ENCODE peak calls at places on chromosomes 11 and 22, in eight cellular contexts. One of them, this sample, is unnamed.

GRCh38 chr11:108609681-108610080 is 16.1 kb upstream of the EXPH5 start:
- DNase-seq in PC-9: no peak
- DNase-seq in AG10803: peak; percentile 67
- DNase-seq in CD8-positive, alpha-beta T cell: no peak
- DNase-seq in transverse colon: no peak
- DNase-seq in upper lobe of right lung: no peak
- DNase-seq in AG04450: no peak
- DNase-seq in lower lobe of right lung: no peak
- DNase-seq in this sample: no peak

GRCh38 chr11:1763796-1764661 is at the start of gene CTSD:
- DNase-seq in PC-9: peak; percentile 83
- DNase-seq in AG10803: peak; percentile 69
- DNase-seq in CD8-positive, alpha-beta T cell: peak; percentile 90
- DNase-seq in transverse colon: peak; percentile 93
- DNase-seq in upper lobe of right lung: peak; percentile 96
- DNase-seq in AG04450: no peak
- DNase-seq in lower lobe of right lung: peak; percentile 95
- DNase-seq in this sample: peak; percentile 85

GRCh38 chr22:48535868-48536690 is 1291.6 kb downstream of the BRD1 start:
- DNase-seq in PC-9: no peak
- DNase-seq in AG10803: peak; percentile 47
- DNase-seq in CD8-positive, alpha-beta T cell: no peak
- DNase-seq in transverse colon: no peak
- DNase-seq in upper lobe of right lung: no peak
- DNase-seq in AG04450: no peak
- DNase-seq in lower lobe of right lung: no peak
- DNase-seq in this sample: no peak

GRCh38 chr11:2317354-2318050 is 15.7 kb downstream of the TSPAN32 start:
- DNase-seq in PC-9: no peak
- DNase-seq in AG10803: no peak
- DNase-seq in CD8-positive, alpha-beta T cell: no peak
- DNase-seq in transverse colon: no peak
- DNase-seq in upper lobe of right lung: peak; percentile 53
- DNase-seq in AG04450: no peak
- DNase-seq in lower lobe of right lung: no peak
- DNase-seq in this sample: no peak

GRCh38 chr11:90251599-90251998 is 28.8 kb upstream of the CHORDC1 start:
- DNase-seq in PC-9: no peak
- DNase-seq in AG10803: no peak
- DNase-seq in CD8-positive, alpha-beta T cell: no peak
- DNase-seq in transverse colon: no peak
- DNase-seq in upper lobe of right lung: no peak
- DNase-seq in AG04450: no peak
- DNase-seq in lower lobe of right lung: no peak
- DNase-seq in this sample: no peak

GRCh38 chr11:72735495-72736027 is 16.6 kb downstream of the ARAP1 start:
- DNase-seq in PC-9: peak; percentile 45
- DNase-seq in AG10803: peak; percentile 48
- DNase-seq in CD8-positive, alpha-beta T cell: no peak
- DNase-seq in transverse colon: no peak
- DNase-seq in upper lobe of right lung: no peak
- DNase-seq in AG04450: no peak
- DNase-seq in lower lobe of right lung: no peak
- DNase-seq in this sample: peak; percentile 73

GRCh38 chr11:125724125-125724524 is 22.0 kb upstream of the PATE1 start:
- DNase-seq in PC-9: no peak
- DNase-seq in AG10803: peak; percentile 24
- DNase-seq in CD8-positive, alpha-beta T cell: no peak
- DNase-seq in transverse colon: no peak
- DNase-seq in upper lobe of right lung: no peak
- DNase-seq in AG04450: no peak
- DNase-seq in lower lobe of right lung: no peak
- DNase-seq in this sample: no peak

GRCh38 chr11:65503923-65504670 is 5.3 kb downstream of the MALAT1 start:
- DNase-seq in PC-9: no peak
- DNase-seq in AG10803: peak; percentile 71
- DNase-seq in CD8-positive, alpha-beta T cell: no peak
- DNase-seq in transverse colon: no peak
- DNase-seq in upper lobe of right lung: no peak
- DNase-seq in AG04450: no peak
- DNase-seq in lower lobe of right lung: no peak
- DNase-seq in this sample: no peak

GRCh38 chr11:67291481-67292381 is 2.6 kb downstream of the ANKRD13D start:
- DNase-seq in PC-9: no peak
- DNase-seq in AG10803: no peak
- DNase-seq in CD8-positive, alpha-beta T cell: no peak
- DNase-seq in transverse colon: no peak
- DNase-seq in upper lobe of right lung: peak; percentile 63
- DNase-seq in AG04450: no peak
- DNase-seq in lower lobe of right lung: peak; percentile 43
- DNase-seq in this sample: no peak

GRCh38 chr22:20211997-20212753 is 55.9 kb downstream of the RTN4R start:
- DNase-seq in PC-9: no peak
- DNase-seq in AG10803: no peak
- DNase-seq in CD8-positive, alpha-beta T cell: no peak
- DNase-seq in transverse colon: peak; percentile 57
- DNase-seq in upper lobe of right lung: peak; percentile 85
- DNase-seq in AG04450: no peak
- DNase-seq in lower lobe of right lung: peak; percentile 74
- DNase-seq in this sample: peak; percentile 39

GRCh38 chr11:132999519-132999918 is 532.8 kb downstream of the OPCML start:
- DNase-seq in PC-9: no peak
- DNase-seq in AG10803: no peak
- DNase-seq in CD8-positive, alpha-beta T cell: no peak
- DNase-seq in transverse colon: no peak
- DNase-seq in upper lobe of right lung: no peak
- DNase-seq in AG04450: no peak
- DNase-seq in lower lobe of right lung: no peak
- DNase-seq in this sample: no peak

GRCh38 chr11:132999031-132999430 is 533.3 kb downstream of the OPCML start:
- DNase-seq in PC-9: no peak
- DNase-seq in AG10803: no peak
- DNase-seq in CD8-positive, alpha-beta T cell: no peak
- DNase-seq in transverse colon: no peak
- DNase-seq in upper lobe of right lung: no peak
- DNase-seq in AG04450: no peak
- DNase-seq in lower lobe of right lung: no peak
- DNase-seq in this sample: no peak

GRCh38 chr11:132992838-132993680 is 539.2 kb downstream of the OPCML start:
- DNase-seq in PC-9: no peak
- DNase-seq in AG10803: peak; percentile 23
- DNase-seq in CD8-positive, alpha-beta T cell: no peak
- DNase-seq in transverse colon: no peak
- DNase-seq in upper lobe of right lung: no peak
- DNase-seq in AG04450: no peak
- DNase-seq in lower lobe of right lung: no peak
- DNase-seq in this sample: no peak

GRCh38 chr11:132997396-132997795 is 534.9 kb downstream of the OPCML start:
- DNase-seq in PC-9: no peak
- DNase-seq in AG10803: no peak
- DNase-seq in CD8-positive, alpha-beta T cell: no peak
- DNase-seq in transverse colon: no peak
- DNase-seq in upper lobe of right lung: no peak
- DNase-seq in AG04450: no peak
- DNase-seq in lower lobe of right lung: no peak
- DNase-seq in this sample: no peak

DNA sequence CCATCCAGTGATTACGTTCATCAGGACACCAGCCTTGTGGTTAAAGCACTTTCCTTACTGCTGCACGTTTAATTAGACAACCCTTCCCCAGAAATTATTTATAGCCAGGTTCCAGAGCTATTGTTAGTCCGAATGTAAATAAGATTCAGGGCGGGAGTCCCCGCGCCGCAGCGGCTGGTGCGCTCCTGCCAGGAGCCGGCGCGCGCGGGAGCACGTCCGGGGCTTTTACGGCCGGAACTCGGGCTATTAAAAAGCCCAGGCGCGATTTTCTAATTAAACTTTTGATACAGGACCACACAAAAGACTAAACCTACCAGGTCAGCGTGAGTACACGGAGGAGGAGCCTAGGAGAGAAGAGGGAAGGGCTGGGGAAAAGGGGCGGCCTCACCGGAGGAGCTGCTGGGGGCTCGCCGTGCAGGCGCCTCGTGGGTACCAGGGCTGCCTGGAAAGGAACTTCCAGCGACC is 538.2 kb downstream of the OPCML start:
- DNase-seq in PC-9: no peak
- DNase-seq in AG10803: no peak
- DNase-seq in CD8-positive, alpha-beta T cell: no peak
- DNase-seq in transverse colon: no peak
- DNase-seq in upper lobe of right lung: no peak
- DNase-seq in AG04450: no peak
- DNase-seq in lower lobe of right lung: no peak
- DNase-seq in this sample: no peak
- H3K4me3 ChIP-seq in PC-9: no peak overlapping the region
- H3K4me3 ChIP-seq in AG10803: peak overlapping the region; percentile 38
- H3K4me3 ChIP-seq in CD8-positive, alpha-beta T cell: no peak overlapping the region
- H3K4me3 ChIP-seq in transverse colon: no peak overlapping the region
- H3K4me3 ChIP-seq in upper lobe of right lung: no peak overlapping the region
- H3K4me3 ChIP-seq in AG04450: no peak overlapping the region
- H3K4me3 ChIP-seq in lower lobe of right lung: no peak overlapping the region
- H3K4me3 ChIP-seq in this sample: no peak overlapping the region

DNA sequence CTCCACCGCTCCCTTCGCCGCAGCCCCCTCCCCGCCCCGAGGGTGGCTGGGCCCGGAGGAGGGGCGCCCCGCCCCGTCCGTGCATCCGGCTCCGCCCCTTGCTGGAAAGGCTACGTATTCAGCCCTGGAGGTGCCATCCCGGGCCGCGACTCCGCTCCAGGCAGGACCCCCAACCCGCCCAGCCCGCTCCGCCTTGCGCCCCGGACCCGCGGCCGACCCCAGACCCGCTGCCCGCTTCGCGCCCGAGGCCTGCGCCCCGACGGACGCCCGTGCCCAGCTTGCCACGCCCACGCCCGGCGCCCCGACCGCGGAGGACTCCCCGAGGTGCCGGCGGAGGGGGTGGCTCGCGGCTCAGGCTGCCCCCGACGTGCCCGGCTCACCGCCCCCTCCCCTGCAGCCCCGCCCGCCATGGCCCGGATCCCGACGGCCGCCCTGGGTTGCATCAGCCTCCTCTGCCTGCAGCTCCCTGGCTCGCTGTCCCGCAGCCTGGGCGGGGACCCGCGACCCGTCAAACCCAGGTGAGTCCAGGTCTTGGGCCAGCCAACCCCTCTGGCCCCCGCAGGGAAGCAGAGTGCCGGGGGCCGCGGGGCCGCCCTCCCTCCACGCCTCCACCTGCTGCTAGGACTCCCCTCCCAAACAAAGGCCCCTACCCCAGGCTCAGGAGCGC is at the start of gene ADM2:
- DNase-seq in PC-9: peak; percentile 47
- DNase-seq in AG10803: peak; percentile 49
- DNase-seq in CD8-positive, alpha-beta T cell: peak; percentile 70
- DNase-seq in transverse colon: peak; percentile 73
- DNase-seq in upper lobe of right lung: peak; percentile 77
- DNase-seq in AG04450: no peak
- DNase-seq in lower lobe of right lung: peak; percentile 70
- DNase-seq in this sample: no peak
- H3K4me3 ChIP-seq in PC-9: peak within 1 kb of the TSS; percentile 87
- H3K4me3 ChIP-seq in AG10803: peak within 1 kb of the TSS; percentile 87
- H3K4me3 ChIP-seq in CD8-positive, alpha-beta T cell: peak within 1 kb of the TSS; percentile 45
- H3K4me3 ChIP-seq in transverse colon: peak within 1 kb of the TSS; percentile 59
- H3K4me3 ChIP-seq in upper lobe of right lung: peak within 1 kb of the TSS; percentile 54
- H3K4me3 ChIP-seq in AG04450: peak within 1 kb of the TSS; percentile 69
- H3K4me3 ChIP-seq in lower lobe of right lung: peak within 1 kb of the TSS; percentile 61
- H3K4me3 ChIP-seq in this sample: no peak within 1 kb of the TSS

GRCh38 chr22:27791494-27792241 is 9.9 kb downstream of the MN1 start:
- DNase-seq in PC-9: no peak
- DNase-seq in AG10803: no peak
- DNase-seq in CD8-positive, alpha-beta T cell: no peak
- DNase-seq in transverse colon: no peak
- DNase-seq in upper lobe of right lung: no peak
- DNase-seq in AG04450: no peak
- DNase-seq in lower lobe of right lung: no peak
- DNase-seq in this sample: no peak
- H3K4me3 ChIP-seq in PC-9: no peak overlapping the region
- H3K4me3 ChIP-seq in AG10803: no peak overlapping the region
- H3K4me3 ChIP-seq in CD8-positive, alpha-beta T cell: no peak overlapping the region
- H3K4me3 ChIP-seq in transverse colon: no peak overlapping the region
- H3K4me3 ChIP-seq in upper lobe of right lung: no peak overlapping the region
- H3K4me3 ChIP-seq in AG04450: no peak overlapping the region
- H3K4me3 ChIP-seq in lower lobe of right lung: no peak overlapping the region
- H3K4me3 ChIP-seq in this sample: no peak overlapping the region

DNA sequence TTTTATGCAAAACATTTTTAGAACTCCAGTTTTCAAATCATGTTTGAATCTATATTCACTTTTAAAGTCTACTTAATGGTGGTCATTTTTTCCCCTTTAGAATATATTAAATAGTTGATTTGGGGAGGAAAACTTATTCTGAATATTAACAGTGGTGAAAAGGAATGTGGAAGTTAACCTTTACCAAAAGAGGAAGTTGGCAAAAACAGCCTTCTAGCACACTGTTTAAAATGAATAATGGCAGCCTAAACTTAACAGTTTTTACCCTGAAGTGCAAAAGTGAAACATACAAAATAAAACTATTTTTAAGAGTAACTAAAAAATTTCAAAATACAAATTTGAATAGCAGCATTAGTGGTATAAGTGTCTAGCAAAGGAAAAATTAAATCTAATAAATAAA is 86.4 kb downstream of the GRK3 start:
- DNase-seq in PC-9: no peak
- DNase-seq in AG10803: no peak
- DNase-seq in CD8-positive, alpha-beta T cell: no peak
- DNase-seq in transverse colon: no peak
- DNase-seq in upper lobe of right lung: no peak
- DNase-seq in AG04450: no peak
- DNase-seq in lower lobe of right lung: no peak
- DNase-seq in this sample: no peak
- H3K4me3 ChIP-seq in PC-9: no peak overlapping the region
- H3K4me3 ChIP-seq in AG10803: no peak overlapping the region
- H3K4me3 ChIP-seq in CD8-positive, alpha-beta T cell: no peak overlapping the region
- H3K4me3 ChIP-seq in transverse colon: no peak overlapping the region
- H3K4me3 ChIP-seq in upper lobe of right lung: no peak overlapping the region
- H3K4me3 ChIP-seq in AG04450: no peak overlapping the region
- H3K4me3 ChIP-seq in lower lobe of right lung: no peak overlapping the region
- H3K4me3 ChIP-seq in this sample: no peak overlapping the region

GRCh38 chr11:45270946-45271345 is 15.2 kb downstream of the SYT13 start:
- DNase-seq in PC-9: no peak
- DNase-seq in AG10803: no peak
- DNase-seq in CD8-positive, alpha-beta T cell: no peak
- DNase-seq in transverse colon: no peak
- DNase-seq in upper lobe of right lung: no peak
- DNase-seq in AG04450: no peak
- DNase-seq in lower lobe of right lung: no peak
- DNase-seq in this sample: no peak
- H3K4me3 ChIP-seq in PC-9: no peak overlapping the region
- H3K4me3 ChIP-seq in AG10803: no peak overlapping the region
- H3K4me3 ChIP-seq in CD8-positive, alpha-beta T cell: no peak overlapping the region
- H3K4me3 ChIP-seq in transverse colon: no peak overlapping the region
- H3K4me3 ChIP-seq in upper lobe of right lung: no peak overlapping the region
- H3K4me3 ChIP-seq in AG04450: no peak overlapping the region
- H3K4me3 ChIP-seq in lower lobe of right lung: no peak overlapping the region
- H3K4me3 ChIP-seq in this sample: no peak overlapping the region

This sample was measured in uterus.